ENCODE peak calls at places on chromosomes 5 and 9, in ten cellular contexts. I is heart left ventricle; U is pancreas; M is testis; A is CD8-positive, alpha-beta T cell; E is fibroblast of lung; P is PC-9; R is body of pancreas; J is transverse colon; C is heart right ventricle. S is an unnamed sample. For H3K9me3, the result is how much of the 10 kb centered on the place peaks cover.

GRCh38 chr5:80069251-80069650 is 34.1 kb downstream of the THBS4 start:
- DNase-seq in I (no peak), U (no peak), M (no peak), A (no peak), E (no peak), P (no peak), R (no peak), J (no peak), C (no peak), S (no peak)

GRCh38 chr5:92328584-92329259 is 945.6 kb upstream of the ARRDC3 start:
- DNase-seq in I (no peak), U (no peak), M (no peak), A (no peak), E (no peak), P (no peak), R (no peak), J (no peak), C (peak), S (no peak)

GRCh38 chr5:101045689-101046088 is 142.6 kb upstream of the ST8SIA4 start:
- DNase-seq in I (no peak), U (no peak), M (no peak), A (no peak), E (peak), P (no peak), R (no peak), J (no peak), C (no peak), S (no peak)

GRCh38 chr5:67693956-67694564 is 497.5 kb upstream of the CD180 start:
- DNase-seq in I (peak), U (no peak), M (peak), A (no peak), E (peak), P (no peak), R (peak), J (peak), C (peak), S (no peak)

GRCh38 chr9:22469928-22470544 is 23.4 kb downstream of the DMRTA1 start:
- DNase-seq in I (no peak), U (no peak), M (peak), A (no peak), E (peak), P (peak), R (peak), J (peak), C (no peak), S (peak)

GRCh38 chr9:116238225-116238624 is 84.6 kb downstream of the PAPPA start:
- DNase-seq in I (no peak), U (no peak), M (no peak), A (no peak), E (peak), P (no peak), R (no peak), J (no peak), C (no peak), S (no peak)

GRCh38 chr5:59660737-59661136 is 232.8 kb downstream of the PDE4D start:
- DNase-seq in I (no peak), U (no peak), M (no peak), A (no peak), E (no peak), P (no peak), R (no peak), J (no peak), C (no peak), S (no peak)

GRCh38 chr9:127905788-127906191 is 6.4 kb upstream of the ST6GALNAC6 start:
- DNase-seq in I (no peak), U (peak), M (no peak), A (peak), E (no peak), P (no peak), R (peak), J (peak), C (no peak), S (no peak)

GRCh38 chr9:136865768-136866103 is 372 bp downstream of the EDF1 start:
- DNase-seq in I (peak), U (peak), M (no peak), A (no peak), E (no peak), P (no peak), R (peak), J (peak), C (no peak), S (peak)

GRCh38 chr9:132283863-132284262 is 70.9 kb downstream of the SETX start:
- DNase-seq in I (no peak), U (no peak), M (no peak), A (no peak), E (peak), P (no peak), R (no peak), J (no peak), C (no peak), S (no peak)

GRCh38 chr5:1793301-1793740 is 6.3 kb downstream of the MRPL36 start:
- DNase-seq in I (no peak), U (no peak), M (no peak), A (no peak), E (peak), P (no peak), R (no peak), J (no peak), C (no peak), S (no peak)

GRCh38 chr5:60843693-60844428 is at the start of gene ELOVL7:
- DNase-seq in I (peak), U (peak), M (peak), A (peak), E (peak), P (peak), R (peak), J (peak), C (peak), S (peak)

DNA sequence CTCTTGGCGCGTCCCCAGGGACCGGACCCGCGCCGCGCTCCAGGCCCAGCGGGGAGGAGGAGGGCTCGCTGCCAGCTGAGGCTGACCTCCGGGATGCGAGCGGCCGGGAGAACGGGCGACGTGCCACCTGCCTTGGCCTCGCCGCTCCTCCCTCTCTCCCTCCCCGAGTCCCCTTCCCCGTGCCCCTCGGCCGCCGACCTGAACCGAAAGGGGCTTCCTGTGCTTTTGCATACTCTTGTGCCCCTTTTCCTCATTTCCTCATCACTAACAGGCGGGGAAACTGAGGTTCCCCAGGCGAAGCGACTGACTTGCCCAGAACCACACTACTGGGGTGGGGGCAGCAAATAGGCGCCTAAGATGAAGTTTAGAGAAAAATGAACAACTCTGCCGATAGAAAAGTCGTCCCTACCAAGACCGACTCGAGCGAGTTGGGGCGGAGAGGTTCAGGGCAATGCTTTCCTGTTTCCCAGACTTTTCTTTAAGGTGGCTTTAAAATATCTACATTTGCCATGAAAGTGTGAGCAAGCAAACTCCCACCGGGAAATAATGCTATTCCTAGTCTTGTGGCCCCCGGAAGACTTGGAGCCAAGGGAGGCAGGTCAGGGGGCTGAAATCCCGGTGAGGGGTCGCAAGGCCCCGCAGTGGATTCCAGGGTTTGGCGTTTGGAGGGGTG is 580 bp upstream of the DUSP1 start:
- DNase-seq in I (no peak), U (no peak), M (peak), A (no peak), E (peak), P (peak), R (peak), J (no peak), C (no peak), S (peak)
- H3K4me3 ChIP-seq in I (peak), U (no peak), M (peak), A (peak), E (peak), P (peak), R (no peak), J (peak), C (peak), S (peak)

DNA sequence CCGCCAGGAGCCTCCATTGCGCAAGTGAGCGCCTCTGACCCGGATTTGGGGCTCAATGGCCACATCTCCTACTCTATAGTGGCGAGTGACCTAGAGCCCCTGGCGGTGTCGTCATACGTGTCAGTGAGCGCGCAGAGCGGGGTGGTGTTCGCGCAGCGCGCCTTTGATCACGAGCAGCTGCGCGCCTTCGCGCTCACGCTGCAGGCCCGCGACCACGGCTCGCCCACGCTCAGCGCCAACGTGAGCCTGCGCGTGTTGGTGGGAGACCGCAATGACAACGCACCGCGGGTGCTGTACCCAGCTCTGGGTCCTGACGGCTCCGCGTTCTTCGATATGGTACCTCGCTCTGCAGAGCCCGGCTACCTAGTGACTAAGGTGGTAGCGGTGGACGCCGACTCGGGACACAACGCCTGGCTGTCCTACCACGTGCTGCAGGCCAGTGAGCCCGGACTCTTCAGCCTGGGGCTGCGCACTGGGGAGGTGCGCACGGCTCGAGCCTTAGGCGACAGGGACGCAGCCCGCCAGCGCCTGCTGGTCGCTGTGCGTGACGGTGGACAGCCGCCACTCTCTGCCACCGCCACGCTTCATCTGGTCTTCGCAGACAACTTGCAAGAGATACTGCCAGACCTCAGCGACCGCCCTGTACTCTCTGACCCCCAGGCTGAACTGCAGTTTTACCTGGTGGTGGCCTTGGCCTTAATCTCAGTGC is 1.9 kb downstream of the PCDHGB6 start:
- DNase-seq in I (no peak), U (peak), M (no peak), A (no peak), E (no peak), P (no peak), R (no peak), J (no peak), C (no peak), S (no peak)
- H3K9me3 ChIP-seq in I (under half), U (under half), M (under half), A (under half), E (under half), P (under half), R (under half), J (half or more), C (under half), S (under half)

GRCh38 chr9:68920921-68921320 is 93.0 kb downstream of the PRKACG start:
- DNase-seq in I (no peak), U (no peak), M (no peak), A (no peak), E (no peak), P (no peak), R (no peak), J (no peak), C (no peak), S (no peak)
- TF ChIP-seq CTCF in I (no peak), U (no peak), M (no peak), A (no peak), E (no peak), P (no peak), R (no peak), J (no peak), C (no peak), S (no peak)

GRCh38 chr9:37378613-37379004 is 43.9 kb upstream of the GRHPR start:
- DNase-seq in I (no peak), U (no peak), M (no peak), A (no peak), E (no peak), P (no peak), R (no peak), J (no peak), C (no peak), S (no peak)
- H3K4me3 ChIP-seq in I (no peak), U (no peak), M (no peak), A (no peak), E (no peak), P (no peak), R (no peak), J (no peak), C (no peak), S (no peak)

GRCh38 chr5:150931368-150931965 is 26.7 kb upstream of the ZNF300 start:
- DNase-seq in I (no peak), U (no peak), M (no peak), A (no peak), E (no peak), P (no peak), R (no peak), J (no peak), C (no peak), S (no peak)
- H3K9me3 ChIP-seq in I (under half), U (under half), M (under half), A (under half), E (under half), P (half or more), R (under half), J (half or more), C (half or more), S (under half)

S was measured in BE2C.